ENCODE peak calls at places on chromosome 1, in seven cellular contexts. W, B, G, J, V, R and C are unnamed samples.
A peak's percentile ranks its signal among the peaks of the same experiment; 100 is the strongest.

GRCh38 chr1:156496211-156496761 is 4.3 kb downstream of the MEF2D start:
- DNase-seq in W (no peak), B (no peak), G (no peak), J (no peak), V (no peak), R (no peak), C (no peak)

GRCh38 chr1:61921435-61921834 is 179.2 kb downstream of the PATJ start:
- DNase-seq in W (no peak), B (no peak), G (no peak), J (no peak), V (no peak), R (no peak), C (no peak)

GRCh38 chr1:67803380-67804279 is 29.6 kb downstream of the GNG12 start:
- DNase-seq in W (no peak), B (no peak), G (no peak), J (peak; percentile 43), V (no peak), R (no peak), C (no peak)

GRCh38 chr1:183676515-183677189 is 23.5 kb upstream of the APOBEC4 start:
- DNase-seq in W (no peak), B (no peak), G (no peak), J (peak; percentile 34), V (no peak), R (no peak), C (no peak)

GRCh38 chr1:217494767-217495166 is 136.1 kb downstream of the GPATCH2 start:
- DNase-seq in W (no peak), B (no peak), G (no peak), J (no peak), V (no peak), R (no peak), C (no peak)

GRCh38 chr1:92961896-92962752 is 862 bp upstream of the DIPK1A start:
- DNase-seq in W (peak; percentile 52), B (peak; percentile 86), G (peak; percentile 47), J (peak; percentile 74), V (peak; percentile 42), R (peak; percentile 17), C (peak; percentile 68)

GRCh38 chr1:37085393-37085792 is 51.1 kb upstream of the GRIK3 start:
- DNase-seq in W (no peak), B (no peak), G (no peak), J (no peak), V (no peak), R (peak; percentile 9), C (no peak)

GRCh38 chr1:223492044-223492443 is 98.8 kb downstream of the CCDC185 start:
- DNase-seq in W (no peak), B (no peak), G (no peak), J (no peak), V (no peak), R (no peak), C (no peak)

GRCh38 chr1:230169454-230170152 is 102.6 kb downstream of the GALNT2 start:
- DNase-seq in W (no peak), B (no peak), G (no peak), J (no peak), V (no peak), R (no peak), C (no peak)

GRCh38 chr1:40788561-40789341 is 5.2 kb downstream of the KCNQ4 start:
- DNase-seq in W (no peak), B (no peak), G (no peak), J (no peak), V (no peak), R (no peak), C (no peak)

GRCh38 chr1:222243902-222244301 is 304.0 kb downstream of the HHIPL2 start:
- DNase-seq in W (no peak), B (no peak), G (no peak), J (no peak), V (peak; percentile 89), R (no peak), C (no peak)

GRCh38 chr1:205961405-205961804 is 18.1 kb upstream of the SLC26A9 start:
- DNase-seq in W (no peak), B (no peak), G (no peak), J (no peak), V (no peak), R (no peak), C (no peak)

GRCh38 chr1:115166531-115167091 is 77.3 kb upstream of the TSPAN2 start:
- DNase-seq in W (no peak), B (no peak), G (no peak), J (peak; percentile 68), V (no peak), R (no peak), C (no peak)

GRCh38 chr1:213976665-213977485 is 10.9 kb upstream of the PROX1 start:
- DNase-seq in W (no peak), B (no peak), G (no peak), J (no peak), V (no peak), R (no peak), C (no peak)

GRCh38 chr1:4772294-4773010 is 118.0 kb downstream of the AJAP1 start:
- DNase-seq in W (no peak), B (no peak), G (no peak), J (no peak), V (no peak), R (no peak), C (no peak)

GRCh38 chr1:203454986-203455471 is 20.6 kb upstream of the PRELP start:
- DNase-seq in W (no peak), B (no peak), G (no peak), J (no peak), V (no peak), R (no peak), C (no peak)
- H3K4me1 ChIP-seq in W (no peaks in the 10 kb centered on the region), B (no peaks in the 10 kb centered on the region), G (peaks cover 1% of the 10 kb centered on the region), J (no peaks in the 10 kb centered on the region), V (no peaks in the 10 kb centered on the region), R (no peaks in the 10 kb centered on the region), C (no peaks in the 10 kb centered on the region)

GRCh38 chr1:226643701-226644540 is 95.2 kb downstream of the ITPKB start:
- DNase-seq in W (no peak), B (peak; percentile 63), G (peak; percentile 16), J (no peak), V (no peak), R (no peak), C (peak; percentile 64)

GRCh38 chr1:226643167-226643566 is 94.6 kb downstream of the STUM start:
- DNase-seq in W (no peak), B (no peak), G (peak; percentile 62), J (peak; percentile 55), V (peak; percentile 34), R (no peak), C (no peak)

GRCh38 chr1:226645279-226645976 is 93.7 kb downstream of the ITPKB start:
- DNase-seq in W (no peak), B (no peak), G (no peak), J (no peak), V (no peak), R (no peak), C (no peak)

GRCh38 chr1:226646026-226646869 is 92.8 kb downstream of the ITPKB start:
- DNase-seq in W (no peak), B (no peak), G (peak; percentile 76), J (no peak), V (no peak), R (no peak), C (no peak)

GRCh38 chr1:226644541-226645176 is 94.4 kb downstream of the ITPKB start:
- DNase-seq in W (no peak), B (no peak), G (no peak), J (no peak), V (no peak), R (no peak), C (no peak)
- H3K4me1 ChIP-seq in W (no peaks in the 10 kb centered on the region), B (peaks cover 58% of the 10 kb centered on the region), G (no peaks in the 10 kb centered on the region), J (peaks cover 14% of the 10 kb centered on the region), V (peaks cover 21% of the 10 kb centered on the region), R (no peaks in the 10 kb centered on the region), C (peaks cover 63% of the 10 kb centered on the region)

GRCh38 chr1:109822749-109823542 is 59.2 kb upstream of the EPS8L3 start:
- DNase-seq in W (no peak), B (no peak), G (no peak), J (no peak), V (no peak), R (no peak), C (no peak)

GRCh38 chr1:109826446-109826845 is 62.7 kb upstream of the EPS8L3 start:
- DNase-seq in W (no peak), B (no peak), G (no peak), J (no peak), V (no peak), R (no peak), C (no peak)

GRCh38 chr1:109825774-109826173 is 62.1 kb upstream of the EPS8L3 start:
- DNase-seq in W (no peak), B (no peak), G (no peak), J (peak; percentile 33), V (no peak), R (no peak), C (no peak)

GRCh38 chr1:109823543-109824348 is 60.0 kb upstream of the EPS8L3 start:
- DNase-seq in W (no peak), B (no peak), G (peak; percentile 53), J (peak; percentile 63), V (no peak), R (peak; percentile 38), C (no peak)

DNA sequence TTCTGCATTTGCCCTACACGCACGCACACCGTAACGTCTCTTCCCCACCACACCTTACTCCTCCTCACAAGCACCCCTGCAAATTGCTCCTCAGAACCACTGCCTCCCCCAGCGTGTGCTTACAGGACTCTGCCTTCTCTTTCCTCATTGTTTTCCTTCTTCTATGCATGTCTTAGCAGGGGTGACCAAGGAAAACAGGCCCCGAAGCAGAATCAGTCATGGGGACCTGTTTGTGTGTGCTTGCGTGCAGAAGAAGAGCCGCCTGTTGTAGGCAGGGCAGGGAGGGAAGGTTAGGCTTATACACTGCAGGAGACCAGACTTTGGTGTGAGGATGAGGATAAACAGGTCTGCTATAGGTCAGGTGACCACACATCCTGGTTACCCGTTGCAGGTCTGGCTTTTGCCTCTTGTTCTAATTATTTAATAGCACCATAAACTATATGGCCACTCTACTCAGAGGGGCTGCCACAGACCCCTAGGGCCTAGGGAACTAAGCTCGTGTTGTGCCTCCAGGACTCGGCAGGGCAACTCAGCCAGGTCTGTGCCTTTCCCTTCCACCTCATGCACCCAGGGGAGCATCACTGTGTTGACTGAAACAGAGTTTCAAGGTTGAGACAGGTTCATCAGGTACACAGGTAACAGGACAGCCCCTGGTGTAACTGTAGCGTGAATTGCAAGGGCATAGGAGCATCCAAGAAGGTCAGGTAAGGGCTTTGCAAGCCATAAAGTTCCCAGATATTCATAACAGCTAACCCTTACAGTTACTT is 60.8 kb upstream of the EPS8L3 start:
- DNase-seq in W (no peak), B (no peak), G (no peak), J (no peak), V (no peak), R (no peak), C (no peak)
- H3K4me1 ChIP-seq in W (peaks cover 13% of the 10 kb centered on the region), B (no peaks in the 10 kb centered on the region), G (no peaks in the 10 kb centered on the region), J (no peaks in the 10 kb centered on the region), V (peaks cover 19% of the 10 kb centered on the region), R (peaks cover 81% of the 10 kb centered on the region), C (no peaks in the 10 kb centered on the region)

GRCh38 chr1:17582124-17582768 is 42.7 kb downstream of the ARHGEF10L start:
- DNase-seq in W (no peak), B (no peak), G (no peak), J (no peak), V (no peak), R (no peak), C (no peak)

GRCh38 chr1:17585266-17585987 is 45.9 kb downstream of the ARHGEF10L start:
- DNase-seq in W (no peak), B (no peak), G (no peak), J (no peak), V (no peak), R (no peak), C (no peak)

GRCh38 chr1:17581389-17582123 is 42.1 kb downstream of the ARHGEF10L start:
- DNase-seq in W (peak; percentile 16), B (no peak), G (no peak), J (no peak), V (no peak), R (no peak), C (no peak)

GRCh38 chr1:17586172-17586963 is 46.9 kb downstream of the ARHGEF10L start:
- DNase-seq in W (no peak), B (no peak), G (no peak), J (peak; percentile 84), V (no peak), R (no peak), C (no peak)

GRCh38 chr1:17584539-17584938 is 45.0 kb downstream of the ARHGEF10L start:
- DNase-seq in W (no peak), B (no peak), G (no peak), J (no peak), V (no peak), R (no peak), C (no peak)
- H3K4me1 ChIP-seq in W (no peaks in the 10 kb centered on the region), B (no peaks in the 10 kb centered on the region), G (no peaks in the 10 kb centered on the region), J (peaks cover 36% of the 10 kb centered on the region), V (peaks cover 31% of the 10 kb centered on the region), R (peaks cover 73% of the 10 kb centered on the region), C (no peaks in the 10 kb centered on the region)